ENCODE peak calls at places on chromosome 15, in four cellular contexts. S is sciatic nerve, Z is ovary, F is amygdala. C is an unnamed sample.

GRCh38 chr15:62135532-62136134 is 29.5 kb downstream of the C2CD4B start:
- DNase-seq in Z (no peak), S (no peak), F (no peak), C (no peak)

GRCh38 chr15:55627730-55628368 is 39.7 kb upstream of the PYGO1 start:
- DNase-seq in Z (no peak), S (no peak), F (no peak), C (no peak)

GRCh38 chr15:76823903-76824302 is 81.2 kb downstream of the SCAPER start:
- DNase-seq in Z (no peak), S (no peak), F (no peak), C (no peak)

GRCh38 chr15:81686021-81686420 is 312.0 kb upstream of the TMC3 start:
- DNase-seq in Z (no peak), F (no peak), S (no peak), C (no peak)

GRCh38 chr15:29773816-29774215 is 48.5 kb downstream of the TJP1 start:
- DNase-seq in Z (no peak), S (no peak), F (no peak), C (no peak)

GRCh38 chr15:34795267-34796081 is at the start of gene ACTC1:
- DNase-seq in F (no peak), S (peak), Z (no peak), C (peak)

GRCh38 chr15:99019558-99020540 is 12.3 kb upstream of the PGPEP1L start:
- DNase-seq in S (no peak), F (peak), Z (no peak), C (no peak)

GRCh38 chr15:60582370-60583036 is 103.6 kb upstream of the ICE2 start:
- DNase-seq in S (no peak), Z (no peak), F (no peak), C (no peak)

GRCh38 chr15:57607570-57608000 is 15.9 kb downstream of the MYZAP start:
- DNase-seq in Z (no peak), S (no peak), F (no peak), C (no peak)

GRCh38 chr15:89749059-89749458 is 2.0 kb downstream of the MESP1 start:
- DNase-seq in S (no peak), F (no peak), Z (no peak), C (no peak)

GRCh38 chr15:27851811-27852210 is 247.3 kb downstream of the OCA2 start:
- DNase-seq in F (no peak), Z (no peak), S (no peak), C (no peak)

GRCh38 chr15:68586274-68586961 is 7.6 kb downstream of the CORO2B start:
- DNase-seq in S (peak), F (no peak), Z (no peak), C (no peak)

GRCh38 chr15:92648190-92648875 is 7.2 kb downstream of the FAM174B start:
- DNase-seq in F (no peak), S (no peak), Z (no peak), C (no peak)

C was measured in WERI-Rb-1.